ENCODE peak calls at places on chromosomes 6 and 20, in nine cellular contexts. R is IMR-90, F is nephron progenitor cell, Y is heart right ventricle, A is left lung, O is Calu3, N is MCF 10A, V is AG09319, S is stomach. D is an unnamed sample.

GRCh38 chr20:64166712-64167615 is 2.7 kb downstream of the MYT1 start:
- DNase-seq in R (no peak), F (peak; percentile 51), Y (no peak), A (no peak), O (no peak), N (no peak), V (no peak), S (no peak), D (no peak)

GRCh38 chr20:56752274-56752673 is 123.2 kb downstream of the TFAP2C start:
- DNase-seq in R (no peak), F (no peak), Y (no peak), A (no peak), O (no peak), N (peak; percentile 9), V (peak; percentile 58), S (no peak), D (no peak)

GRCh38 chr6:134373282-134373922 is 55.5 kb upstream of the SGK1 start:
- DNase-seq in R (peak; percentile 93), F (no peak), Y (peak; percentile 36), A (no peak), O (peak; percentile 4), N (peak; percentile 78), V (peak; percentile 61), S (no peak), D (peak; percentile 68)

GRCh38 chr6:13526718-13527668 is 39.6 kb upstream of the GFOD1 start:
- DNase-seq in R (no peak), F (no peak), Y (peak; percentile 31), A (no peak), O (no peak), N (peak; percentile 35), V (no peak), S (no peak), D (no peak)

GRCh38 chr6:77074037-77074713 is 389.1 kb downstream of the HTR1B start:
- DNase-seq in R (no peak), F (no peak), Y (no peak), A (no peak), O (no peak), N (no peak), V (no peak), S (no peak), D (no peak)

GRCh38 chr6:53896237-53896636 is 101.4 kb downstream of the LRRC1 start:
- DNase-seq in R (peak; percentile 18), F (no peak), Y (no peak), A (no peak), O (no peak), N (no peak), V (no peak), S (no peak), D (no peak)

GRCh38 chr6:21664263-21665081 is 70.9 kb downstream of the SOX4 start:
- DNase-seq in R (no peak), F (peak; percentile 65), Y (peak; percentile 36), A (peak; percentile 76), O (peak; percentile 54), N (peak; percentile 5), V (no peak), S (no peak), D (no peak)

GRCh38 chr6:24721461-24722215 is 2.7 kb upstream of the C6orf62 start:
- DNase-seq in R (peak; percentile 86), F (no peak), Y (peak; percentile 88), A (peak; percentile 93), O (no peak), N (no peak), V (peak; percentile 63), S (peak; percentile 87), D (no peak)

GRCh38 chr20:56393133-56393472 is 658 bp downstream of the CSTF1 start:
- DNase-seq in R (no peak), F (no peak), Y (no peak), A (no peak), O (no peak), N (no peak), V (no peak), S (no peak), D (no peak)

GRCh38 chr20:50772418-50773185 is 22.3 kb upstream of the BCAS4 start:
- DNase-seq in R (no peak), F (no peak), Y (no peak), A (no peak), O (no peak), N (no peak), V (no peak), S (no peak), D (no peak)

GRCh38 chr6:154432533-154433476 is 76.2 kb upstream of the IPCEF1 start:
- DNase-seq in R (no peak), F (no peak), Y (peak; percentile 34), A (no peak), O (no peak), N (no peak), V (peak; percentile 8), S (no peak), D (peak; percentile 3)

GRCh38 chr20:1199981-1200380 is 3.3 kb upstream of the C20orf202 start:
- DNase-seq in R (no peak), F (no peak), Y (no peak), A (no peak), O (no peak), N (no peak), V (no peak), S (no peak), D (no peak)

GRCh38 chr20:343107-343506 is 3.8 kb upstream of the NRSN2 start:
- DNase-seq in R (no peak), F (no peak), Y (no peak), A (no peak), O (no peak), N (no peak), V (no peak), S (no peak), D (no peak)

GRCh38 chr20:24148372-24148771 is 159.8 kb upstream of the GGTLC1 start:
- DNase-seq in R (no peak), F (no peak), Y (no peak), A (no peak), O (no peak), N (no peak), V (no peak), S (no peak), D (no peak)

GRCh38 chr6:35736293-35736894 is 438 bp upstream of the ARMC12 start:
- DNase-seq in R (peak; percentile 37), F (peak; percentile 84), Y (peak; percentile 77), A (peak; percentile 88), O (peak; percentile 85), N (peak; percentile 82), V (no peak), S (peak; percentile 85), D (peak; percentile 26)

GRCh38 chr6:24761193-24761835 is 13.4 kb upstream of the GMNN start:
- DNase-seq in R (no peak), F (peak; percentile 15), Y (no peak), A (no peak), O (peak; percentile 44), N (no peak), V (no peak), S (no peak), D (no peak)

GRCh38 chr6:116969211-116969863 is 92.3 kb downstream of the RFX6 start:
- DNase-seq in R (peak; percentile 50), F (peak; percentile 26), Y (peak; percentile 11), A (no peak), O (peak; percentile 50), N (peak; percentile 74), V (peak; percentile 14), S (peak; percentile 26), D (peak; percentile 53)

DNA sequence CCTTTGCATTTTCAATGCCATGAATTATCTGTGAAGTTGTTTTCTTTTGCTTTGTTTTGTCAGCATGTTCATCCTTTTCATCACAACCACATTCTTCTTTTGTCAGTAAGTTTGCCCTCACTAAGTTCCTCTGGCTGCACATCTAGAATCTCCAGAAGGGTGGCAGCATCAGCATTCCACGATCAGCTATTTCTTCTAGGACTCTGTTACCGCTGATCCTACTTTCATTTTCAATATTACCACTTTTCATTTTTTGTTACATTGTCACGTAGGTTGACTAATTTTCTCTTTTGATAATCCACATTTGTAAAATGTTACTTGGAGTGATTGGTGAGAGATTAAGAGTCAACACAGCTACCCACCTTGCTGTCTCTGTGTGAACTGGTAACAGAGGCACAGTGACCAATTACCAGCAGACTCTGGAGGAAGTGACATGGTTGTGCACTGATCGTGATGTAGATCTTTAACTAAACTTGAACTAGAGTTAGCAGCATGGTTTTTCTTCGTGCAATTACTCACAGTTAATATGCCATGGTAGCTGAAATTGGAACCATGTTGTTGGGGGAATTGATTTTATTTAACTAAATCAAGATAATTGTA is 307.9 kb upstream of the SLC35B3 start:
- DNase-seq in R (no peak), F (no peak), Y (no peak), A (no peak), O (peak; percentile 1), N (peak; percentile 42), V (no peak), S (no peak), D (no peak)
- TF ChIP-seq CTCF in R (no peak), F (no peak), Y (no peak), A (no peak), O (no peak), N (no peak), V (peak; percentile 31), S (no peak), D (no peak)

DNA sequence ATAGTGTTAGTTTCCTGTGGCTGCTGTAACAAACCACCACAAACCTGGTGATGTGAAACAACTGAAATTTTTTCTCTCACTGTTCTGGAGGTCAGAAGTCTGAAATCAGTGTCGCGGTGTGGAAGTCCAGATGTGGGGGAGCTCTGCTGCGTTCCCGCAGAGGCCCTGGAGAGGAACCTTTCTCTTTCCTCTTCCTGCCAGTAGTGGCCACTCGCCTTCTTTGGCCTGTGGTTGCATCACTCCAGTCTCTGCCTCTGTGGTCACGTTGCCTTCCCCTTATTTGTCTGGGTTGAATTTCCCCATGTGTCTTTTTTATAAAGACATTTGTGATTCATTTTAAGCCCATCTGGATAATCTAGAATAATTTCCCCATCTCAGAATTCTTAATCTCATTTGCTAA is 295.5 kb upstream of the FLRT3 start:
- DNase-seq in R (no peak), F (no peak), Y (peak; percentile 5), A (no peak), O (no peak), N (no peak), V (no peak), S (no peak), D (no peak)
- TF ChIP-seq CTCF in R (no peak), F (no peak), Y (no peak), A (no peak), O (no peak), N (no peak), V (no peak), S (no peak), D (no peak)

GRCh38 chr6:165950316-165950715 is 217.3 kb downstream of the TBXT start:
- DNase-seq in R (no peak), F (no peak), Y (no peak), A (no peak), O (no peak), N (no peak), V (no peak), S (no peak), D (no peak)
- TF ChIP-seq CTCF in R (no peak), F (no peak), Y (no peak), A (no peak), O (no peak), N (no peak), V (no peak), S (no peak), D (no peak)

DNA sequence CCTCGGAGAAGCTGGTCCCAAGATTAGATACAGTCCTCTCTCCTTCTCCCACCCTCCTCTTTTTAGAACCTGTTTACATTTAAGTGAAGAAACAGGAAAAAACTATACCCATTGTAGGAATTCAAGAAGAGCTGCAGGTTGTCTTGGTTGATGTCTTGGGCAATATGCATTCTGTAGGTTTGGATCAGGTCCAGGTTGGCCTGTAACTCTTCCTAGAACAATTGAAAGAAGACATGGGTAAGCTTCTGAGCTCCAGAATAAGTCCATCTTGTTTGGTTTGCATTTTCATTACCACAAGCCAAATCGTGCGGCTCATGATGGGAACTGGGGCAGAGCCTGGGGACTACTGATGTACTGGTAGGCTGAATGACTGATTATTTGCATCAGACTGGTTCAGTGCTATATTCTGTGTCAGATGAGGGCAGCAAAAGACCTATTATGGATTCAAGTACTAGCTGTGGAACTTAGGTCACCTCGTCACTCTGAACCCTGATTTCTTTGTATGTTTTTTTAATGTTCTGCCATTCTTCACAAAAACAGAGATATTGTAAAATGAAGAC is 20.3 kb upstream of the SLA2 start:
- DNase-seq in R (peak; percentile 46), F (no peak), Y (no peak), A (no peak), O (no peak), N (peak; percentile 58), V (no peak), S (no peak), D (peak; percentile 11)
- TF ChIP-seq CTCF in R (peak; percentile 46), F (no peak), Y (no peak), A (no peak), O (no peak), N (peak; percentile 14), V (peak; percentile 15), S (no peak), D (peak; percentile 25)